ENCODE peak calls at places on chromosomes 3 and 15, in eight cellular contexts. G is BJ; E is brain microvascular endothelial cell; A is stomach; F is stimulated activated CD8-positive, alpha-beta memory T cell treated with anti-CD3 and anti-CD28 coated beads, Interleukin-15, amount 100 ng/mL, for 24 hours; Y is HT-29; J is ACHN; U is BE2C. Q is an unnamed sample.

GRCh38 chr3:69204315-69204957 is 82.0 kb upstream of the LMOD3 start:
- DNase-seq in E (no peak), J (peak; percentile 81), A (no peak), U (no peak), Y (peak; percentile 46), G (no peak), F (no peak), Q (no peak)

GRCh38 chr15:65254237-65254820 is 32.4 kb downstream of the PARP16 start:
- DNase-seq in F (no peak), U (no peak), G (no peak), A (no peak), J (no peak), Y (no peak), E (no peak), Q (peak; percentile 46)

GRCh38 chr3:150299221-150299620 is 108.9 kb upstream of the TSC22D2 start:
- DNase-seq in J (peak; percentile 29), F (no peak), U (no peak), G (no peak), A (no peak), Y (no peak), E (peak; percentile 63), Q (no peak)

GRCh38 chr3:190325923-190326322 is 3.7 kb upstream of the CLDN1 start:
- DNase-seq in G (no peak), F (no peak), E (no peak), Y (no peak), U (no peak), J (no peak), A (no peak), Q (no peak)

GRCh38 chr15:74038707-74039655 is 43.4 kb downstream of the GOLGA6A start:
- DNase-seq in E (peak; percentile 60), U (no peak), F (no peak), G (no peak), A (no peak), J (no peak), Y (no peak), Q (no peak)

GRCh38 chr3:85360742-85361387 is 402.1 kb downstream of the CADM2 start:
- DNase-seq in E (peak; percentile 53), U (peak; percentile 79), Y (peak; percentile 22), G (no peak), J (peak; percentile 53), A (peak; percentile 37), F (no peak), Q (peak; percentile 44)

GRCh38 chr3:43379343-43379742 is 93.0 kb downstream of the SNRK start:
- DNase-seq in Y (no peak), U (no peak), A (no peak), F (no peak), E (peak; percentile 82), G (peak; percentile 42), J (no peak), Q (no peak)

GRCh38 chr3:122299872-122300460 is 25.1 kb upstream of the CSTA start:
- DNase-seq in G (no peak), Y (peak; percentile 74), E (peak; percentile 47), J (peak; percentile 38), F (no peak), A (no peak), U (peak; percentile 35), Q (peak; percentile 24)

GRCh38 chr15:53962646-53963561 is 15.3 kb upstream of the UNC13C start:
- DNase-seq in E (peak; percentile 41), J (peak; percentile 21), Y (peak; percentile 68), A (peak; percentile 43), U (peak; percentile 60), F (no peak), G (no peak), Q (peak; percentile 8)

GRCh38 chr3:30319713-30320112 is 286.7 kb upstream of the TGFBR2 start:
- DNase-seq in J (peak; percentile 59), G (no peak), U (peak; percentile 11), Y (peak; percentile 64), A (no peak), E (peak; percentile 49), F (no peak), Q (peak; percentile 8)

GRCh38 chr3:36305929-36306520 is 74.3 kb upstream of the STAC start:
- DNase-seq in E (peak; percentile 41), F (no peak), J (peak; percentile 35), U (no peak), G (no peak), Y (no peak), A (no peak), Q (no peak)

GRCh38 chr3:151501905-151502615 is 41.2 kb upstream of the IGSF10 start:
- DNase-seq in Y (no peak), U (no peak), E (no peak), G (no peak), F (no peak), A (no peak), J (no peak), Q (no peak)

GRCh38 chr3:142896201-142896755 is 7.4 kb upstream of the PCOLCE2 start:
- DNase-seq in F (no peak), U (no peak), G (peak; percentile 9), A (no peak), E (peak; percentile 70), J (peak; percentile 37), Y (no peak), Q (no peak)

GRCh38 chr3:49358217-49358883 is at the start of gene GPX1:
- DNase-seq in Y (peak; percentile 92), J (peak; percentile 96), E (peak; percentile 87), U (peak; percentile 94), G (peak; percentile 77), A (peak; percentile 94), F (peak; percentile 69), Q (peak; percentile 94)

GRCh38 chr15:42549052-42549491 is 434 bp downstream of the HAUS2 start:
- DNase-seq in A (no peak), J (peak; percentile 46), E (peak; percentile 3), G (no peak), Y (peak; percentile 79), U (peak; percentile 39), F (no peak), Q (peak; percentile 73)

GRCh38 chr3:119237299-119237698 is 3.4 kb downstream of the B4GALT4 start:
- DNase-seq in Y (no peak), J (no peak), E (no peak), G (no peak), A (no peak), U (no peak), F (no peak), Q (no peak)

GRCh38 chr15:41941644-41942415 is 30.5 kb downstream of the EHD4 start:
- DNase-seq in E (no peak), U (no peak), F (no peak), A (no peak), G (no peak), J (no peak), Y (no peak), Q (no peak)

GRCh38 chr3:17742837-17743659 is 617 bp upstream of the TBC1D5 start:
- DNase-seq in Y (no peak), G (peak; percentile 93), E (peak; percentile 96), U (no peak), A (peak; percentile 97), J (no peak), F (no peak), Q (peak; percentile 95)

GRCh38 chr3:99883138-99883461 is 65.4 kb downstream of the CMSS1 start:
- DNase-seq in A (no peak), E (no peak), J (no peak), F (no peak), G (no peak), Y (no peak), U (no peak), Q (no peak)

GRCh38 chr3:134426660-134427181 is 52.5 kb upstream of the AMOTL2 start:
- DNase-seq in F (no peak), U (no peak), J (peak; percentile 69), A (no peak), G (no peak), Y (no peak), E (peak; percentile 79), Q (no peak)

GRCh38 chr15:77098572-77098971 is 27.7 kb upstream of the TSPAN3 start:
- DNase-seq in F (no peak), A (no peak), G (no peak), J (no peak), Y (no peak), E (no peak), U (no peak), Q (no peak)

GRCh38 chr15:73120269-73120668 is 68.0 kb downstream of the NEO1 start:
- DNase-seq in J (no peak), A (no peak), Y (no peak), G (no peak), F (no peak), U (no peak), E (no peak), Q (no peak)

GRCh38 chr3:107957506-107957905 is 133.3 kb downstream of the CD47 start:
- DNase-seq in F (no peak), E (no peak), U (no peak), G (no peak), Y (no peak), A (no peak), J (no peak), Q (no peak)

GRCh38 chr3:197881601-197882000 is 68.4 kb upstream of the RPL35A start:
- DNase-seq in A (no peak), G (no peak), U (no peak), F (no peak), E (no peak), J (no peak), Y (no peak), Q (no peak)

Q was measured in SK-N-SH.